ENCODE peak calls at places on chromosomes 5 and 9, in six cellular contexts. P, I, C, D, R and Q are unnamed samples.

GRCh38 chr9:124203818-124204217 is 53.9 kb upstream of the NEK6 start:
- DNase-seq in P (no peak), I (no peak), C (no peak), D (no peak), R (no peak), Q (no peak)

GRCh38 chr5:136631176-136631575 is 265.8 kb upstream of the TRPC7 start:
- DNase-seq in P (no peak), I (no peak), C (no peak), D (no peak), R (no peak), Q (peak; percentile 32)

GRCh38 chr5:147485046-147485445 is 24.8 kb downstream of the DPYSL3 start:
- DNase-seq in P (no peak), I (no peak), C (no peak), D (no peak), R (no peak), Q (peak; percentile 92)

GRCh38 chr5:170143091-170143490 is 37.4 kb downstream of the FOXI1 start:
- DNase-seq in P (no peak), I (no peak), C (no peak), D (no peak), R (no peak), Q (no peak)

GRCh38 chr9:107360098-107360497 is 77.0 kb downstream of the RAD23B start:
- DNase-seq in P (no peak), I (no peak), C (no peak), D (no peak), R (no peak), Q (no peak)

GRCh38 chr9:125204477-125204876 is 4.1 kb downstream of the RABEPK start:
- DNase-seq in P (no peak), I (no peak), C (no peak), D (no peak), R (no peak), Q (no peak)

GRCh38 chr5:177967221-177967887 is 28.7 kb downstream of the PROP1 start:
- DNase-seq in P (no peak), I (no peak), C (no peak), D (no peak), R (no peak), Q (peak; percentile 9)

GRCh38 chr5:35136386-35136785 is 88.6 kb upstream of the AGXT2 start:
- DNase-seq in P (no peak), I (no peak), C (no peak), D (no peak), R (peak; percentile 71), Q (peak; percentile 71)

GRCh38 chr5:95816341-95816740 is 6.2 kb downstream of the GLRX start:
- DNase-seq in P (no peak), I (no peak), C (no peak), D (no peak), R (no peak), Q (no peak)

GRCh38 chr9:68443560-68443959 is 87.1 kb downstream of the PGM5 start:
- DNase-seq in P (no peak), I (no peak), C (no peak), D (no peak), R (no peak), Q (no peak)

GRCh38 chr5:54520940-54521339 is 3.4 kb downstream of the SNX18 start:
- DNase-seq in P (no peak), I (no peak), C (no peak), D (no peak), R (no peak), Q (peak; percentile 62)

GRCh38 chr5:141326088-141326854 is 4.0 kb upstream of the PCDHGA1 start:
- DNase-seq in P (peak; percentile 33), I (peak; percentile 53), C (peak; percentile 54), D (no peak), R (no peak), Q (peak; percentile 74)

GRCh38 chr9:93306081-93306480 is 122.1 kb downstream of the WNK2 start:
- DNase-seq in P (no peak), I (no peak), C (no peak), D (no peak), R (no peak), Q (no peak)

GRCh38 chr5:151195622-151196021 is 28.3 kb downstream of the CCDC69 start:
- DNase-seq in P (no peak), I (no peak), C (no peak), D (no peak), R (no peak), Q (peak; percentile 68)